ENCODE peak calls at places on chromosomes 11 and 22, in four cellular contexts. W is HCT116, M is HepG2, N is K562. V is an unnamed sample. For H3K9me3, the result is how much of the 10 kb centered on the place peaks cover.

GRCh38 chr11:11011617-11012016 is 153.8 kb upstream of the ZBED5 start:
- DNase-seq in N (no peak), M (no peak), W (no peak), V (no peak)

GRCh38 chr11:71977743-71978418 is 20.8 kb upstream of the IL18BP start:
- DNase-seq in W (peak), M (peak), N (peak), V (peak)

GRCh38 chr11:93059074-93059957 is 89.9 kb downstream of the MTNR1B start:
- DNase-seq in M (no peak), W (no peak), N (no peak), V (no peak)

GRCh38 chr11:105202844-105203548 is 63.4 kb upstream of the CARD18 start:
- DNase-seq in M (peak), W (peak), N (no peak), V (no peak)

GRCh38 chr22:37696657-37697539 is at the start of gene TRIOBP:
- DNase-seq in M (no peak), N (peak), W (peak), V (no peak)

GRCh38 chr11:115279831-115280761 is 224.1 kb downstream of the CADM1 start:
- DNase-seq in N (no peak), W (no peak), M (peak), V (no peak)

GRCh38 chr22:41308054-41308453 is 6.7 kb downstream of the ZC3H7B start:
- DNase-seq in N (peak), W (no peak), M (no peak), V (no peak)

GRCh38 chr11:75155570-75156422 is 4.9 kb downstream of the SLCO2B1 start:
- DNase-seq in N (peak), W (no peak), M (peak), V (no peak)

GRCh38 chr11:1779034-1779805 is 15.5 kb upstream of the CTSD start:
- DNase-seq in N (no peak), W (no peak), M (no peak), V (no peak)

GRCh38 chr11:77473001-77473800 is 693 bp downstream of the PAK1 start:
- DNase-seq in N (no peak), W (no peak), M (no peak), V (no peak)

GRCh38 chr11:120985718-120986569 is 38.0 kb upstream of the TBCEL start:
- DNase-seq in W (no peak), M (peak), N (peak), V (no peak)

GRCh38 chr11:135036488-135037297 is 624.7 kb upstream of the B3GAT1 start:
- DNase-seq in M (no peak), W (no peak), N (no peak), V (no peak)

GRCh38 chr22:36253523-36254490 is 874 bp downstream of the APOL1 start:
- DNase-seq in M (no peak), W (no peak), N (peak), V (no peak)

GRCh38 chr22:31496735-31497146 is 405 bp downstream of the SFI1 start:
- DNase-seq in W (no peak), N (peak), M (no peak), V (no peak)

GRCh38 chr11:74182635-74183034 is 11.5 kb downstream of the PPME1 start:
- DNase-seq in M (no peak), N (no peak), W (no peak), V (no peak)

GRCh38 chr11:64341851-64342791 is 2.1 kb downstream of the CCDC88B start:
- DNase-seq in N (peak), M (peak), W (peak), V (peak)

GRCh38 chr22:41382098-41382578 is 396 bp downstream of the TEF start:
- DNase-seq in M (no peak), N (peak), W (no peak), V (no peak)

GRCh38 chr11:107679255-107680024 is 32.4 kb downstream of the SLN start:
- DNase-seq in N (no peak), W (no peak), M (no peak), V (no peak)

GRCh38 chr11:74726547-74727182 is 4.6 kb downstream of the CHRDL2 start:
- DNase-seq in N (peak), W (peak), M (peak), V (no peak)

GRCh38 chr11:37322333-37323194 is 724.5 kb upstream of the RAG2 start:
- DNase-seq in W (no peak), N (no peak), M (no peak), V (no peak)

GRCh38 chr22:44020981-44021380 is 3.1 kb upstream of the PARVB start:
- DNase-seq in N (peak), M (no peak), W (no peak), V (no peak)

GRCh38 chr11:69280994-69281393 is 13.0 kb upstream of the MYEOV start:
- DNase-seq in M (no peak), N (no peak), W (peak), V (no peak)

GRCh38 chr11:78149646-78150045 is 10.2 kb upstream of the ALG8 start:
- DNase-seq in N (no peak), M (no peak), W (no peak), V (peak)

GRCh38 chr11:68159161-68159560 is 38.0 kb upstream of the CHKA start:
- DNase-seq in N (no peak), M (no peak), W (no peak), V (no peak)

GRCh38 chr11:113841691-113842090 is 33.7 kb downstream of the USP28 start:
- DNase-seq in W (no peak), M (no peak), N (no peak), V (no peak)

GRCh38 chr11:17314232-17314547 is 37.4 kb upstream of the NCR3LG1 start:
- DNase-seq in M (no peak), W (no peak), N (no peak), V (no peak)

GRCh38 chr11:122141757-122142156 is 25.7 kb upstream of the BLID start:
- DNase-seq in W (no peak), N (no peak), M (no peak), V (no peak)
- TF ChIP-seq REST in W (no peak), N (no peak), M (no peak), V (no peak)

GRCh38 chr11:96961931-96962330 is 572.1 kb downstream of the JRKL start:
- DNase-seq in N (no peak), W (no peak), M (no peak), V (no peak)

GRCh38 chr11:96964661-96965060 is 574.8 kb downstream of the JRKL start:
- DNase-seq in N (no peak), W (no peak), M (peak), V (no peak)

GRCh38 chr11:96963375-96963774 is 573.6 kb downstream of the JRKL start:
- DNase-seq in W (no peak), M (no peak), N (no peak), V (no peak)

GRCh38 chr11:96960926-96961325 is 571.1 kb downstream of the JRKL start:
- DNase-seq in N (no peak), M (no peak), W (no peak), V (no peak)
- H3K9me3 ChIP-seq in N (under half), M (under half), W (under half), V (under half)

DNA sequence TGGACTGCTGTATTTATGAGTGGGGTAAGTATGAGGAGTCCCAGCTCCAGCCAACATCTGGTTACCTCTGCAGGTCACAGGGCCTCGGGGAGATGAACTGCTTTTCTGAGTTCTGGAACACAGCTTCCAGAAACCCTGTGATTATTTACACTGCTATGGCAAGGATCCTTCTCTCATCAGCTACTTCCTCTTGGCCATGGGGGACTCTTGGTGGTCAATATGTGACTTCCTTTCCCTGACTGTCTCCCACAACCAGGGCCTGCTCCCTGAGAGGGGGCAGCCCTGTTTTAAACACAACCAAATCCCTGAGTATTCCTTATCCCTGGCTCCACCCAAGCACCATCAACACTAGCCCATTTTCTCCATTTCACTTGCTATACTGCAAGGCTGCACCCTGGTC is 10.0 kb downstream of the RHOG start:
- DNase-seq in M (no peak), N (no peak), W (no peak), V (no peak)
- TF ChIP-seq TCF7L2 in M (no peak), N (no peak), W (no peak), V (no peak)

DNA sequence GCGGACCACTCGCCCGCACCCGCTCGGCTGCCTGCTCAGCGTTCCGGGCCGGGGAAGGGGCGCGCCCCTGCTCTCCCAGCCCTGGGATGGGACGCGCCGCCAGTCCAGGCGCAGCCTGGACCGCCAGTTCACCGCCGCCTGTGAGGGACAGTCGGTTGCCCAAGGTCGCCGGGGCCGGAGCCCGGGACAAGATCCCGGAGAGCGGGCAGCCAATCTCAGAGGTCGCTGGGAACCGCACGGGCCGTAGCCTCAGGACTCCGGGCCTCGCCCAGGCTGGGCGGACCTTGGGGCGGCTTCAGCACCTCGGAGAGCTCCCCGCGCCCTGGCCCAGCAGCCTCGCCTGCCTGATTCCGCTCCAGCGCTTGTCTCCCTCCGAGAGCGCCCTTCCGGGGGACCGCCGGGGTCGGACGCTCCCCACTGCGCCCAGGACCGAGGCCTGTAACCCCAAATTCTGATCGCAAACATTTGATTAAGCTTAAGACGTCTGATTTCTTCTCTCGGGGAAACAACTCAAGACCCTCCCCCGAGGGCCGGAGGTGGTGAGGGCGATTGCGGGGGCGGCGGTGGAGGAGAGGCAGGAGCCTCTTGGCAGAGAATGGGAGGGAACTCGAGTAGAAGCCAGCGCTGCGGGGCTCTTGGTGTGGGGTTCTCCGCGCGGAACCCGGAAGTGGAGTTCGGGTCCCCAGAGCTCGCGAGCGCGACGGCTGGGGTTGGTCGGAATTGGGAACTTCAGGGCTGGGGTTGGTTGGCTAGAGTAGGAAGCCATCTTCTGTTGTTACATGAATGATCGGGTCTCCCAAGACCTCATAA is 1.1 kb upstream of the CHRM4 start:
- DNase-seq in N (peak), M (peak), W (no peak), V (no peak)
- TF ChIP-seq REST in N (peak), M (peak), W (peak), V (peak)

V was measured in Panc1.